ENCODE peak calls at places on chromosomes 11 and 22, in eight cellular contexts. U is stromal cell of bone marrow, G is ACHN, W is heart right ventricle, I is NCI-H460, O is RWPE1, Y is GM23338, L is lower leg skin. D is an unnamed sample.

GRCh38 chr22:22534604-22535415 is 14.7 kb upstream of the ZNF280A start:
- DNase-seq in U (no peak), G (no peak), W (no peak), I (no peak), O (no peak), Y (no peak), L (no peak), D (no peak)

GRCh38 chr11:94400075-94400838 is 962 bp downstream of the GPR83 start:
- DNase-seq in U (no peak), G (no peak), W (no peak), I (no peak), O (no peak), Y (no peak), L (no peak), D (no peak)

GRCh38 chr11:36724742-36725387 is 126.8 kb upstream of the RAG2 start:
- DNase-seq in U (no peak), G (no peak), W (no peak), I (no peak), O (no peak), Y (no peak), L (no peak), D (no peak)

GRCh38 chr11:88246680-88247079 is 71.4 kb upstream of the RAB38 start:
- DNase-seq in U (peak), G (no peak), W (no peak), I (no peak), O (peak), Y (no peak), L (no peak), D (peak)

GRCh38 chr11:112769170-112769569 is 192.1 kb upstream of the NCAM1 start:
- DNase-seq in U (no peak), G (no peak), W (no peak), I (no peak), O (no peak), Y (no peak), L (no peak), D (no peak)

GRCh38 chr11:44726278-44727113 is at the start of gene TSPAN18:
- DNase-seq in U (no peak), G (no peak), W (peak), I (no peak), O (no peak), Y (peak), L (no peak), D (no peak)

GRCh38 chr11:118090545-118091162 is 3.9 kb upstream of the SMIM35 start:
- DNase-seq in U (no peak), G (no peak), W (no peak), I (no peak), O (no peak), Y (no peak), L (no peak), D (no peak)

GRCh38 chr11:35276396-35276795 is 137.4 kb downstream of the CD44 start:
- DNase-seq in U (no peak), G (peak), W (no peak), I (no peak), O (peak), Y (no peak), L (peak), D (no peak)

GRCh38 chr22:50316114-50317065 is 8.9 kb upstream of the PLXNB2 start:
- DNase-seq in U (no peak), G (no peak), W (no peak), I (no peak), O (no peak), Y (no peak), L (no peak), D (no peak)

GRCh38 chr22:26711205-26711958 is 54.0 kb downstream of the MIAT start:
- DNase-seq in U (no peak), G (no peak), W (no peak), I (no peak), O (no peak), Y (no peak), L (no peak), D (no peak)

GRCh38 chr22:46761017-46761416 is 1.4 kb upstream of the TBC1D22A start:
- DNase-seq in U (no peak), G (no peak), W (no peak), I (no peak), O (no peak), Y (no peak), L (no peak), D (no peak)

GRCh38 chr11:2382927-2383822 is 6.1 kb downstream of the CD81 start:
- DNase-seq in U (no peak), G (no peak), W (peak), I (no peak), O (no peak), Y (peak), L (no peak), D (no peak)

GRCh38 chr11:46346886-46347636 is at the start of gene DGKZ:
- DNase-seq in U (no peak), G (peak), W (peak), I (peak), O (peak), Y (peak), L (peak), D (no peak)

GRCh38 chr22:22538226-22538989 is 18.3 kb upstream of the ZNF280A start:
- DNase-seq in U (no peak), G (no peak), W (no peak), I (no peak), O (no peak), Y (no peak), L (no peak), D (no peak)

GRCh38 chr22:19955241-19956128 is 13.9 kb upstream of the TXNRD2 start:
- DNase-seq in U (no peak), G (no peak), W (no peak), I (no peak), O (no peak), Y (no peak), L (no peak), D (no peak)

GRCh38 chr11:8745431-8745986 is 62.9 kb downstream of the RPL27A start:
- DNase-seq in U (no peak), G (no peak), W (no peak), I (no peak), O (no peak), Y (no peak), L (no peak), D (no peak)

GRCh38 chr11:61904539-61905048 is 12.8 kb downstream of the RAB3IL1 start:
- DNase-seq in U (no peak), G (no peak), W (no peak), I (no peak), O (no peak), Y (peak), L (no peak), D (no peak)

GRCh38 chr11:9665749-9666148 is 1.9 kb downstream of the SWAP70 start:
- DNase-seq in U (no peak), G (no peak), W (no peak), I (no peak), O (no peak), Y (no peak), L (no peak), D (no peak)

GRCh38 chr11:123519055-123519796 is 89.2 kb downstream of the GRAMD1B start:
- DNase-seq in U (peak), G (no peak), W (no peak), I (no peak), O (no peak), Y (peak), L (peak), D (no peak)

GRCh38 chr11:16603245-16603644 is 135.2 kb upstream of the C11orf58 start:
- DNase-seq in U (no peak), G (peak), W (no peak), I (no peak), O (no peak), Y (peak), L (no peak), D (no peak)